ENCODE peak calls at places on chromosome 14, in four cellular contexts. P is transverse colon, B is neural progenitor cell, K is HCT116. T is an unnamed sample.

GRCh38 chr14:103014466-103015319 is 42.7 kb downstream of the CDC42BPB start:
- DNase-seq in P (no peak), B (peak; percentile 70), K (no peak), T (no peak)

GRCh38 chr14:94042433-94043091 is 16.4 kb downstream of the OTUB2 start:
- DNase-seq in P (no peak), B (no peak), K (no peak), T (no peak)

GRCh38 chr14:34596891-34597290 is 33.1 kb downstream of the SNX6 start:
- DNase-seq in P (no peak), B (no peak), K (no peak), T (no peak)

GRCh38 chr14:101776315-101776714 is 14.8 kb downstream of the PPP2R5C start:
- DNase-seq in P (no peak), B (no peak), K (no peak), T (no peak)

GRCh38 chr14:34912966-34913365 is 37.8 kb upstream of the BAZ1A start:
- DNase-seq in P (no peak), B (no peak), K (no peak), T (no peak)

GRCh38 chr14:49971156-49972141 is 78.6 kb downstream of the ARF6 start:
- DNase-seq in P (peak; percentile 63), B (no peak), K (no peak), T (no peak)

GRCh38 chr14:65810326-65810725 is 397.8 kb downstream of the FUT8 start:
- DNase-seq in P (no peak), B (peak; percentile 66), K (no peak), T (no peak)

GRCh38 chr14:77794357-77794756 is 5.6 kb upstream of the ADCK1 start:
- DNase-seq in P (no peak), B (no peak), K (no peak), T (no peak)

GRCh38 chr14:96455588-96455987 is 46.6 kb upstream of the PAPOLA start:
- DNase-seq in P (no peak), B (no peak), K (no peak), T (no peak)

GRCh38 chr14:24146622-24146977 is 190 bp upstream of the PSME2 start:
- DNase-seq in P (peak; percentile 97), B (peak; percentile 99), K (peak; percentile 94), T (peak; percentile 80)

GRCh38 chr14:74425525-74426201 is 347 bp downstream of the SYNDIG1L start:
- DNase-seq in P (peak; percentile 28), B (peak; percentile 92), K (no peak), T (no peak)

GRCh38 chr14:71235865-71236264 is 328.6 kb downstream of the PCNX1 start:
- DNase-seq in P (no peak), B (peak; percentile 87), K (no peak), T (no peak)

GRCh38 chr14:79044894-79045624 is 874.9 kb downstream of the NRXN3 start:
- DNase-seq in P (peak; percentile 29), B (peak; percentile 6), K (no peak), T (peak; percentile 98)

GRCh38 chr14:35932659-35933159 is 106.6 kb downstream of the BRMS1L start:
- DNase-seq in P (peak; percentile 11), B (no peak), K (no peak), T (no peak)

GRCh38 chr14:34329281-34329680 is 132.8 kb downstream of the SPTSSA start:
- DNase-seq in P (no peak), B (no peak), K (no peak), T (no peak)

GRCh38 chr14:24903337-24903736 is 146.6 kb downstream of the STXBP6 start:
- DNase-seq in P (no peak), B (no peak), K (no peak), T (no peak)

GRCh38 chr14:103508521-103508920 is 14.1 kb downstream of the CKB start:
- DNase-seq in P (no peak), B (no peak), K (no peak), T (no peak)

GRCh38 chr14:85250369-85250768 is 279.6 kb upstream of the FLRT2 start:
- DNase-seq in P (no peak), B (peak; percentile 83), K (no peak), T (no peak)

GRCh38 chr14:50615566-50615965 is 52.5 kb downstream of the SAV1 start:
- DNase-seq in P (no peak), B (no peak), K (no peak), T (no peak)

GRCh38 chr14:21105095-21105494 is 4.2 kb downstream of the TMEM253 start:
- DNase-seq in P (no peak), B (no peak), K (no peak), T (no peak)

GRCh38 chr14:21987937-21988336 is 314.3 kb upstream of the OR4E1 start:
- DNase-seq in P (no peak), B (peak; percentile 75), K (peak; percentile 45), T (no peak)

GRCh38 chr14:34797747-34798583 is 77.2 kb downstream of the BAZ1A start:
- DNase-seq in P (no peak), B (peak; percentile 13), K (no peak), T (no peak)

GRCh38 chr14:71168564-71168963 is 261.3 kb downstream of the PCNX1 start:
- DNase-seq in P (no peak), B (no peak), K (no peak), T (no peak)

GRCh38 chr14:33432407-33433023 is 493.8 kb downstream of the NPAS3 start:
- DNase-seq in P (peak; percentile 32), B (peak; percentile 8), K (no peak), T (no peak)

GRCh38 chr14:55123101-55123500 is 6.0 kb upstream of the LGALS3 start:
- DNase-seq in P (no peak), B (no peak), K (no peak), T (no peak)

GRCh38 chr14:74324945-74325361 is 22.2 kb upstream of the ABCD4 start:
- DNase-seq in P (no peak), B (peak; percentile 74), K (no peak), T (no peak)

GRCh38 chr14:101972126-101972785 is 7.9 kb downstream of the DYNC1H1 start:
- DNase-seq in P (peak; percentile 83), B (no peak), K (peak; percentile 91), T (peak; percentile 95)

GRCh38 chr14:24414732-24415420 is 14.6 kb downstream of the CBLN3 start:
- DNase-seq in P (no peak), B (no peak), K (no peak), T (no peak)

GRCh38 chr14:31425905-31426304 is 5.6 kb upstream of the HEATR5A start:
- DNase-seq in P (no peak), B (no peak), K (no peak), T (no peak)

GRCh38 chr14:95456281-95456680 is 60.2 kb downstream of the SYNE3 start:
- DNase-seq in P (no peak), B (no peak), K (no peak), T (no peak)

GRCh38 chr14:20655851-20656250 is 14.4 kb upstream of the OR6S1 start:
- DNase-seq in P (no peak), B (no peak), K (no peak), T (no peak)

GRCh38 chr14:103520269-103520656 is 2.4 kb downstream of the CKB start:
- DNase-seq in P (no peak), B (no peak), K (no peak), T (no peak)

GRCh38 chr14:100827751-100828447 is 2.0 kb downstream of the MEG3 start:
- DNase-seq in P (no peak), B (no peak), K (no peak), T (no peak)

GRCh38 chr14:36655963-36656768 is 5.5 kb upstream of the PAX9 start:
- DNase-seq in P (peak; percentile 32), B (peak; percentile 90), K (peak; percentile 54), T (no peak)

GRCh38 chr14:36944307-36945010 is 227.9 kb downstream of the SLC25A21 start:
- DNase-seq in P (no peak), B (no peak), K (no peak), T (no peak)

GRCh38 chr14:93720076-93720815 is 68.0 kb downstream of the PRIMA1 start:
- DNase-seq in P (no peak), B (no peak), K (no peak), T (no peak)

GRCh38 chr14:105311838-105312237 is 2.7 kb upstream of the PACS2 start:
- DNase-seq in P (no peak), B (peak; percentile 56), K (no peak), T (no peak)
- H3K27ac ChIP-seq in P (no peak overlapping the region), B (no peak overlapping the region), K (no peak overlapping the region), T (no peak overlapping the region)

DNA sequence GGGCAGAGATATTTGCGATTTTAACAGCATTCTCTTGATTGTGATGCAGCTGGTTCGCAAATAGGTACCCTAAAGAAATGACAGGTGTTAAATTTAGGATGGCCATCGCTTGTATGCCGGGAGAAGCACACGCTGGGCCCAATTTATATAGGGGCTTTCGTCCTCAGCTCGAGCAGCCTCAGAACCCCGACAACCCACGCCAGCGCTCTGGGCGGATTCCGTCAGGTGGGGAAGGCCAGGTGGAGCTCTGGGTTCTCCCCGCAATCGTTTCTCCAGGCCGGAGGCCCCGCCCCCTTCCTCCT is 271 bp upstream of the PSEN1 start:
- DNase-seq in P (no peak), B (no peak), K (no peak), T (no peak)
- H3K27ac ChIP-seq in P (peak overlapping the region; percentile 97), B (no peak overlapping the region), K (peak overlapping the region; percentile 72), T (peak overlapping the region; percentile 98)

GRCh38 chr14:91284791-91285548 is 40.5 kb upstream of the GPR68 start:
- DNase-seq in P (no peak), B (no peak), K (no peak), T (no peak)
- H3K27ac ChIP-seq in P (peak overlapping the region; percentile 43), B (peak overlapping the region; percentile 47), K (no peak overlapping the region), T (peak overlapping the region; percentile 8)

GRCh38 chr14:39109893-39110715 is 4.0 kb upstream of the GEMIN2 start:
- DNase-seq in P (no peak), B (no peak), K (no peak), T (no peak)
- H3K27ac ChIP-seq in P (peak overlapping the region; percentile 50), B (no peak overlapping the region), K (no peak overlapping the region), T (peak overlapping the region; percentile 5)

DNA sequence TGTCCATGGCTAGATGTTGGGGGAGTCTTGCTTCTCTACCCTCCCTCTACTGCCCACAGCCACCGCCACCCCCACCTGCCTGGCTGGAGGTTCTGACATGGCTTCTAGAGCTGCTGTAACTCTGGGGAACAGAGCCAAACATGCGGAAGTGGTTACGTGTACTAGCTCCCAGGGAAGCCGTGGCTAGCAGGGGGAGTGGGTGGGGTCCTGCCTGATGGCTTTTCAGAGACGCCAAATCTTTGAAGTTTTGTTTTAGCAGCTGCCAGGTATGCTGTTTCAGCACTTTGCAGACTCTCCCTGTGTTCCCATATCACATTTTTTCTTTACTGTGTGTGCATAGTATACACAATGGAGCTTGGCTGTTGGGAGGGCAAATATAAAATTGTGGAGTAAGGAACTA is 150.3 kb downstream of the TGFB3 start:
- DNase-seq in P (peak; percentile 68), B (no peak), K (no peak), T (peak; percentile 60)
- H3K27ac ChIP-seq in P (peak overlapping the region; percentile 64), B (no peak overlapping the region), K (no peak overlapping the region), T (peak overlapping the region; percentile 97)

GRCh38 chr14:61493996-61494395 is 172.6 kb downstream of the PRKCH start:
- DNase-seq in P (no peak), B (no peak), K (no peak), T (no peak)

GRCh38 chr14:61493239-61493638 is 171.9 kb downstream of the PRKCH start:
- DNase-seq in P (no peak), B (no peak), K (no peak), T (no peak)

GRCh38 chr14:61491224-61491623 is 169.8 kb downstream of the PRKCH start:
- DNase-seq in P (no peak), B (no peak), K (no peak), T (no peak)

GRCh38 chr14:61491876-61492440 is 170.6 kb downstream of the PRKCH start:
- DNase-seq in P (no peak), B (no peak), K (no peak), T (no peak)

GRCh38 chr14:61492474-61492873 is 171.1 kb downstream of the PRKCH start:
- DNase-seq in P (no peak), B (no peak), K (no peak), T (no peak)
- H3K27ac ChIP-seq in P (no peak overlapping the region), B (no peak overlapping the region), K (no peak overlapping the region), T (no peak overlapping the region)